ENCODE peak calls at places on chromosomes 3 and 15, in nine cellular contexts. One of them, this sample, is unnamed. For H3K27me3, the result is how much of the 10 kb centered on the place peaks cover.

GRCh38 chr15:52288051-52288942 is 7.3 kb downstream of the MYO5C start:
- DNase-seq in thyroid gland: peak
- DNase-seq in stomach: peak
- DNase-seq in Panc1: peak
- DNase-seq in suprapubic skin: no peak
- DNase-seq in Peyer's patch: peak
- DNase-seq in testis: peak
- DNase-seq in fibroblast of lung: peak
- DNase-seq in PC-9: peak
- DNase-seq in this sample: peak

GRCh38 chr15:90062023-90062728 is 40.1 kb downstream of the IDH2 start:
- DNase-seq in PC-9: no peak
- DNase-seq in testis: no peak
- DNase-seq in Panc1: no peak
- DNase-seq in fibroblast of lung: peak
- DNase-seq in stomach: peak
- DNase-seq in thyroid gland: peak
- DNase-seq in Peyer's patch: peak
- DNase-seq in suprapubic skin: no peak
- DNase-seq in this sample: peak

GRCh38 chr3:183393625-183394024 is 34.8 kb downstream of the MCF2L2 start:
- DNase-seq in fibroblast of lung: no peak
- DNase-seq in testis: no peak
- DNase-seq in PC-9: no peak
- DNase-seq in stomach: no peak
- DNase-seq in Peyer's patch: no peak
- DNase-seq in Panc1: no peak
- DNase-seq in thyroid gland: no peak
- DNase-seq in suprapubic skin: no peak
- DNase-seq in this sample: no peak

GRCh38 chr3:172100482-172100881 is 61.1 kb downstream of the FNDC3B start:
- DNase-seq in suprapubic skin: no peak
- DNase-seq in testis: no peak
- DNase-seq in PC-9: no peak
- DNase-seq in Panc1: no peak
- DNase-seq in stomach: no peak
- DNase-seq in thyroid gland: no peak
- DNase-seq in Peyer's patch: no peak
- DNase-seq in fibroblast of lung: no peak
- DNase-seq in this sample: no peak

GRCh38 chr15:25710184-25710583 is 152.9 kb downstream of the ATP10A start:
- DNase-seq in PC-9: no peak
- DNase-seq in testis: peak
- DNase-seq in suprapubic skin: peak
- DNase-seq in stomach: peak
- DNase-seq in Peyer's patch: peak
- DNase-seq in thyroid gland: peak
- DNase-seq in Panc1: no peak
- DNase-seq in fibroblast of lung: no peak
- DNase-seq in this sample: peak

GRCh38 chr3:50562866-50563265 is 4.7 kb downstream of the C3orf18 start:
- DNase-seq in testis: no peak
- DNase-seq in Panc1: no peak
- DNase-seq in suprapubic skin: no peak
- DNase-seq in PC-9: no peak
- DNase-seq in stomach: no peak
- DNase-seq in thyroid gland: no peak
- DNase-seq in Peyer's patch: no peak
- DNase-seq in fibroblast of lung: peak
- DNase-seq in this sample: no peak

GRCh38 chr3:33668618-33669017 is 49.4 kb downstream of the CLASP2 start:
- DNase-seq in Panc1: no peak
- DNase-seq in Peyer's patch: no peak
- DNase-seq in thyroid gland: no peak
- DNase-seq in fibroblast of lung: no peak
- DNase-seq in testis: no peak
- DNase-seq in stomach: no peak
- DNase-seq in suprapubic skin: no peak
- DNase-seq in PC-9: no peak
- DNase-seq in this sample: no peak

GRCh38 chr15:52262364-52262763 is 33.2 kb downstream of the MYO5C start:
- DNase-seq in PC-9: no peak
- DNase-seq in testis: no peak
- DNase-seq in Panc1: no peak
- DNase-seq in suprapubic skin: no peak
- DNase-seq in thyroid gland: no peak
- DNase-seq in Peyer's patch: no peak
- DNase-seq in stomach: no peak
- DNase-seq in fibroblast of lung: peak
- DNase-seq in this sample: no peak

GRCh38 chr15:43105077-43105769 is 615 bp downstream of the UBR1 start:
- DNase-seq in Panc1: no peak
- DNase-seq in fibroblast of lung: peak
- DNase-seq in suprapubic skin: no peak
- DNase-seq in stomach: peak
- DNase-seq in testis: peak
- DNase-seq in thyroid gland: peak
- DNase-seq in PC-9: no peak
- DNase-seq in Peyer's patch: peak
- DNase-seq in this sample: no peak

GRCh38 chr3:165206454-165207266 is 10.5 kb upstream of the SLITRK3 start:
- DNase-seq in Peyer's patch: peak
- DNase-seq in Panc1: peak
- DNase-seq in PC-9: peak
- DNase-seq in thyroid gland: peak
- DNase-seq in fibroblast of lung: peak
- DNase-seq in testis: peak
- DNase-seq in stomach: peak
- DNase-seq in suprapubic skin: peak
- DNase-seq in this sample: peak

GRCh38 chr3:165211749-165212148 is 15.6 kb upstream of the SLITRK3 start:
- DNase-seq in stomach: no peak
- DNase-seq in PC-9: no peak
- DNase-seq in Peyer's patch: no peak
- DNase-seq in testis: no peak
- DNase-seq in suprapubic skin: no peak
- DNase-seq in thyroid gland: no peak
- DNase-seq in fibroblast of lung: no peak
- DNase-seq in Panc1: no peak
- DNase-seq in this sample: no peak

GRCh38 chr3:165210727-165211126 is 14.5 kb upstream of the SLITRK3 start:
- DNase-seq in stomach: no peak
- DNase-seq in Peyer's patch: no peak
- DNase-seq in thyroid gland: no peak
- DNase-seq in PC-9: no peak
- DNase-seq in fibroblast of lung: no peak
- DNase-seq in suprapubic skin: no peak
- DNase-seq in Panc1: no peak
- DNase-seq in testis: no peak
- DNase-seq in this sample: no peak

GRCh38 chr3:165212580-165212979 is 16.4 kb upstream of the SLITRK3 start:
- DNase-seq in Peyer's patch: no peak
- DNase-seq in stomach: no peak
- DNase-seq in suprapubic skin: no peak
- DNase-seq in fibroblast of lung: no peak
- DNase-seq in PC-9: no peak
- DNase-seq in Panc1: no peak
- DNase-seq in testis: no peak
- DNase-seq in thyroid gland: no peak
- DNase-seq in this sample: no peak

GRCh38 chr3:165210132-165210531 is 13.9 kb upstream of the SLITRK3 start:
- DNase-seq in suprapubic skin: no peak
- DNase-seq in fibroblast of lung: no peak
- DNase-seq in Peyer's patch: no peak
- DNase-seq in Panc1: no peak
- DNase-seq in testis: no peak
- DNase-seq in PC-9: no peak
- DNase-seq in thyroid gland: no peak
- DNase-seq in stomach: no peak
- DNase-seq in this sample: no peak
- TF ChIP-seq CTCF in suprapubic skin: no peak
- TF ChIP-seq CTCF in fibroblast of lung: peak
- TF ChIP-seq CTCF in Peyer's patch: no peak
- TF ChIP-seq CTCF in Panc1: peak
- TF ChIP-seq CTCF in testis: no peak
- TF ChIP-seq CTCF in PC-9: peak
- TF ChIP-seq CTCF in thyroid gland: no peak
- TF ChIP-seq CTCF in stomach: no peak
- TF ChIP-seq CTCF in this sample: no peak

GRCh38 chr15:93070136-93070535 is 18.9 kb downstream of the RGMA start:
- DNase-seq in Panc1: no peak
- DNase-seq in suprapubic skin: no peak
- DNase-seq in thyroid gland: no peak
- DNase-seq in fibroblast of lung: no peak
- DNase-seq in Peyer's patch: no peak
- DNase-seq in testis: no peak
- DNase-seq in PC-9: no peak
- DNase-seq in stomach: no peak
- DNase-seq in this sample: no peak

GRCh38 chr15:93072440-93073394 is 16.3 kb downstream of the RGMA start:
- DNase-seq in fibroblast of lung: peak
- DNase-seq in testis: peak
- DNase-seq in suprapubic skin: peak
- DNase-seq in thyroid gland: peak
- DNase-seq in stomach: peak
- DNase-seq in Panc1: no peak
- DNase-seq in PC-9: peak
- DNase-seq in Peyer's patch: no peak
- DNase-seq in this sample: no peak

GRCh38 chr15:93072011-93072410 is 17.0 kb downstream of the RGMA start:
- DNase-seq in suprapubic skin: peak
- DNase-seq in testis: no peak
- DNase-seq in Panc1: no peak
- DNase-seq in stomach: no peak
- DNase-seq in Peyer's patch: no peak
- DNase-seq in PC-9: no peak
- DNase-seq in thyroid gland: peak
- DNase-seq in fibroblast of lung: peak
- DNase-seq in this sample: no peak

GRCh38 chr15:93070901-93071300 is 18.1 kb downstream of the RGMA start:
- DNase-seq in suprapubic skin: no peak
- DNase-seq in fibroblast of lung: no peak
- DNase-seq in PC-9: no peak
- DNase-seq in Panc1: no peak
- DNase-seq in thyroid gland: no peak
- DNase-seq in stomach: no peak
- DNase-seq in Peyer's patch: no peak
- DNase-seq in testis: no peak
- DNase-seq in this sample: no peak

GRCh38 chr15:93071469-93071891 is 17.5 kb downstream of the RGMA start:
- DNase-seq in thyroid gland: peak
- DNase-seq in Peyer's patch: no peak
- DNase-seq in testis: no peak
- DNase-seq in PC-9: no peak
- DNase-seq in fibroblast of lung: peak
- DNase-seq in Panc1: no peak
- DNase-seq in stomach: no peak
- DNase-seq in suprapubic skin: peak
- DNase-seq in this sample: no peak
- H3K27me3 ChIP-seq in thyroid gland: under half
- H3K27me3 ChIP-seq in Peyer's patch: under half
- H3K27me3 ChIP-seq in testis: under half
- H3K27me3 ChIP-seq in PC-9: under half
- H3K27me3 ChIP-seq in fibroblast of lung: under half
- H3K27me3 ChIP-seq in Panc1: under half
- H3K27me3 ChIP-seq in stomach: under half
- H3K27me3 ChIP-seq in suprapubic skin: under half
- H3K27me3 ChIP-seq in this sample: under half

GRCh38 chr3:72041531-72041930 is 256.6 kb upstream of the PROK2 start:
- DNase-seq in suprapubic skin: no peak
- DNase-seq in stomach: no peak
- DNase-seq in testis: peak
- DNase-seq in Panc1: no peak
- DNase-seq in Peyer's patch: no peak
- DNase-seq in thyroid gland: no peak
- DNase-seq in PC-9: no peak
- DNase-seq in fibroblast of lung: no peak
- DNase-seq in this sample: no peak
- TF ChIP-seq CTCF in suprapubic skin: no peak
- TF ChIP-seq CTCF in stomach: no peak
- TF ChIP-seq CTCF in testis: no peak
- TF ChIP-seq CTCF in Panc1: no peak
- TF ChIP-seq CTCF in Peyer's patch: no peak
- TF ChIP-seq CTCF in thyroid gland: no peak
- TF ChIP-seq CTCF in PC-9: no peak
- TF ChIP-seq CTCF in fibroblast of lung: no peak
- TF ChIP-seq CTCF in this sample: no peak

DNA sequence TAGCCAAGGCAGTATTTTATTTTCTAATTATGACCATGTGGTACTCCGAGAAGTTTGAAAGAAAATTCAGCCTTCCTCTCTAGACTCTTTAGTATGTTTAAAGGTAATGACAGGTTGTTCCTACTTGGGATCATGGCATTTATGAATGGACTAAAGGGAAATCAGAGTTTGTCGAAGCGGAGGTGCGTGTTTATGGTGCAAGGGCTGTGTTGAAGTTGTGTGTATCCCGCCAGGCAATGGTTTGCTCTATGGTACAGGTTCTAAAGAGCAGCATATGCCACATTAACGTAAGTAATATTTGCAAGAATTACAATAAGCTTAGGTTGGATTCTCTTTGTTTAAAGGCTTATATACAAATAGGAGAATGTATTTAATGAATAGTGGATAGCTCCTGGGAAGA is 733 bp downstream of the EPHA3 start:
- DNase-seq in testis: no peak
- DNase-seq in thyroid gland: no peak
- DNase-seq in Peyer's patch: no peak
- DNase-seq in suprapubic skin: no peak
- DNase-seq in fibroblast of lung: no peak
- DNase-seq in Panc1: no peak
- DNase-seq in stomach: no peak
- DNase-seq in PC-9: no peak
- DNase-seq in this sample: no peak
- H3K27me3 ChIP-seq in testis: under half
- H3K27me3 ChIP-seq in thyroid gland: under half
- H3K27me3 ChIP-seq in Peyer's patch: under half
- H3K27me3 ChIP-seq in suprapubic skin: under half
- H3K27me3 ChIP-seq in fibroblast of lung: under half
- H3K27me3 ChIP-seq in Panc1: under half
- H3K27me3 ChIP-seq in stomach: under half
- H3K27me3 ChIP-seq in PC-9: under half
- H3K27me3 ChIP-seq in this sample: under half